ENCODE peak calls at places on chromosome 17, in nine cellular contexts. Y, T, G, I, Q, E, U, K and B are unnamed samples.
A peak's percentile ranks its signal among the peaks of the same experiment; 100 is the strongest.

GRCh38 chr17:61253293-61253801 is 146.3 kb upstream of the TBX2 start:
- DNase-seq in E (peak; percentile 80), G (no peak), Q (no peak), U (no peak), Y (peak; percentile 45), T (no peak), I (no peak), K (no peak), B (no peak)

GRCh38 chr17:4708436-4708835 is 2.0 kb upstream of the ARRB2 start:
- DNase-seq in U (no peak), E (no peak), Q (peak; percentile 36), G (no peak), K (peak; percentile 57), Y (no peak), I (no peak), T (no peak), B (no peak)

GRCh38 chr17:45108595-45109521 is 23.5 kb downstream of the PLCD3 start:
- DNase-seq in T (no peak), Y (no peak), G (no peak), U (no peak), Q (no peak), I (no peak), K (no peak), E (peak; percentile 54), B (no peak)

GRCh38 chr17:81392909-81393654 is 2.2 kb upstream of the BAHCC1 start:
- DNase-seq in I (no peak), U (no peak), G (no peak), T (no peak), K (peak; percentile 65), Y (peak; percentile 54), Q (peak; percentile 88), E (no peak), B (no peak)

GRCh38 chr17:13016881-13017622 is 775 bp downstream of the ELAC2 start:
- DNase-seq in K (no peak), E (no peak), Y (no peak), U (no peak), G (no peak), I (no peak), T (no peak), Q (no peak), B (peak; percentile 20)

GRCh38 chr17:1783834-1784611 is 22.2 kb downstream of the SERPINF1 start:
- DNase-seq in Y (peak; percentile 68), G (peak; percentile 92), U (no peak), Q (peak; percentile 65), I (no peak), K (no peak), E (peak; percentile 26), T (peak; percentile 57), B (peak; percentile 99)

GRCh38 chr17:77376795-77377751 is 236.3 kb downstream of the SEC14L1 start:
- DNase-seq in Q (no peak), T (no peak), K (no peak), Y (no peak), U (no peak), E (no peak), G (no peak), I (peak; percentile 75), B (peak; percentile 68)

GRCh38 chr17:75397217-75397616 is 8.3 kb downstream of the GRB2 start:
- DNase-seq in E (no peak), T (no peak), Q (no peak), Y (no peak), I (no peak), U (no peak), G (no peak), K (no peak), B (no peak)

GRCh38 chr17:31052187-31052889 is 42.4 kb upstream of the NF1 start:
- DNase-seq in Y (peak; percentile 29), E (peak; percentile 17), G (no peak), T (no peak), K (no peak), U (no peak), Q (no peak), I (no peak), B (peak; percentile 96)

GRCh38 chr17:73288534-73289302 is 23.1 kb downstream of the CDC42EP4 start:
- DNase-seq in Y (peak; percentile 78), E (no peak), K (no peak), T (no peak), U (no peak), G (no peak), I (no peak), Q (no peak), B (no peak)

GRCh38 chr17:7929158-7930029 is at the start of gene KCNAB3:
- DNase-seq in U (peak; percentile 37), K (peak; percentile 78), Y (peak; percentile 45), E (no peak), G (no peak), I (peak; percentile 58), T (peak; percentile 86), Q (peak; percentile 95), B (peak; percentile 70)

GRCh38 chr17:74862108-74862901 is 2.6 kb upstream of the GRIN2C start:
- DNase-seq in E (peak; percentile 46), G (no peak), K (peak; percentile 85), I (peak; percentile 33), Q (peak; percentile 93), U (peak; percentile 50), Y (peak; percentile 76), T (peak; percentile 85), B (no peak)

GRCh38 chr17:35213412-35213925 is 19.3 kb upstream of the SLC35G3 start:
- DNase-seq in G (no peak), Y (no peak), I (no peak), Q (no peak), U (no peak), K (no peak), T (no peak), E (no peak), B (no peak)

GRCh38 chr17:40922239-40922638 is 15.2 kb downstream of the KRT23 start:
- DNase-seq in I (no peak), E (peak; percentile 38), Q (no peak), U (no peak), G (no peak), K (peak; percentile 49), Y (no peak), T (no peak), B (peak; percentile 73)

GRCh38 chr17:11240041-11240801 is 792 bp upstream of the SHISA6 start:
- DNase-seq in I (no peak), E (no peak), T (peak; percentile 65), U (no peak), Q (peak; percentile 83), Y (peak; percentile 23), G (peak; percentile 79), K (no peak), B (no peak)

GRCh38 chr17:39699818-39700147 is at the start of gene ERBB2:
- DNase-seq in U (no peak), Y (peak; percentile 61), G (no peak), T (peak; percentile 87), K (peak; percentile 73), E (peak; percentile 59), Q (peak; percentile 85), I (no peak), B (peak; percentile 79)

GRCh38 chr17:74414510-74414909 is 17.4 kb upstream of the GPRC5C start:
- DNase-seq in E (no peak), K (no peak), I (no peak), T (no peak), U (no peak), Q (no peak), G (no peak), Y (no peak), B (no peak)

GRCh38 chr17:21513012-21513570 is 136.9 kb downstream of the KCNJ12 start:
- DNase-seq in G (peak; percentile 90), I (peak; percentile 40), T (peak; percentile 90), U (no peak), Y (peak; percentile 73), E (peak; percentile 69), K (peak; percentile 88), Q (peak; percentile 90), B (peak; percentile 49)

GRCh38 chr17:80198144-80198661 is 21.9 kb downstream of the SGSH start:
- DNase-seq in G (no peak), Y (no peak), E (no peak), Q (no peak), I (no peak), U (no peak), K (no peak), T (peak; percentile 39), B (no peak)

GRCh38 chr17:43399839-43400328 is 1.1 kb downstream of the ARL4D start:
- DNase-seq in Q (no peak), T (no peak), I (no peak), Y (no peak), E (no peak), U (no peak), K (no peak), G (no peak), B (peak; percentile 36)

GRCh38 chr17:3691539-3692166 is 4.3 kb downstream of the P2RX5 start:
- DNase-seq in U (no peak), K (no peak), Q (no peak), Y (no peak), T (no peak), G (no peak), I (no peak), E (no peak), B (no peak)

GRCh38 chr17:17682293-17682736 is 1.1 kb downstream of the RAI1 start:
- DNase-seq in E (no peak), Y (peak; percentile 59), K (peak; percentile 71), G (no peak), U (no peak), T (peak; percentile 45), Q (peak; percentile 44), I (no peak), B (peak; percentile 46)

GRCh38 chr17:14203392-14203791 is 33.3 kb downstream of the CDRT15 start:
- DNase-seq in Y (no peak), E (peak; percentile 13), K (no peak), Q (peak; percentile 44), I (no peak), T (no peak), U (no peak), G (no peak), B (no peak)

GRCh38 chr17:26962255-26963162 is 331.4 kb upstream of the WSB1 start:
- DNase-seq in T (no peak), G (peak; percentile 77), Y (no peak), Q (peak; percentile 15), E (no peak), I (no peak), U (no peak), K (no peak), B (no peak)

GRCh38 chr17:81040791-81041337 is 5.9 kb downstream of the BAIAP2 start:
- DNase-seq in K (no peak), U (no peak), T (no peak), I (no peak), E (no peak), Q (peak; percentile 52), Y (no peak), G (no peak), B (no peak)

GRCh38 chr17:65594585-65594940 is 33.1 kb upstream of the AXIN2 start:
- DNase-seq in E (no peak), I (no peak), U (no peak), K (no peak), G (no peak), Y (no peak), Q (no peak), T (no peak), B (no peak)